ENCODE peak calls at places on chromosomes 3 and 15, in five cellular contexts. D, A, G, B and I are unnamed samples.

GRCh38 chr3:77319711-77320110 is 279.8 kb downstream of the ROBO2 start:
- DNase-seq in B (no peak), G (no peak), A (no peak), D (no peak), I (peak; percentile 78)

GRCh38 chr15:62241135-62241770 is 76.2 kb upstream of the C2CD4B start:
- DNase-seq in G (no peak), D (no peak), A (no peak), B (peak; percentile 36), I (peak; percentile 47)

GRCh38 chr3:51338632-51339031 is 46.5 kb upstream of the MANF start:
- DNase-seq in B (no peak), G (no peak), D (no peak), A (no peak), I (no peak)

GRCh38 chr3:99410789-99411311 is 227.5 kb upstream of the COL8A1 start:
- DNase-seq in A (peak; percentile 55), G (no peak), B (no peak), D (no peak), I (no peak)

GRCh38 chr15:90389513-90389912 is 1.5 kb downstream of the IQGAP1 start:
- DNase-seq in G (no peak), D (no peak), B (no peak), A (no peak), I (no peak)

GRCh38 chr3:123048480-123049237 is 18.2 kb upstream of the PDIA5 start:
- DNase-seq in A (no peak), D (no peak), G (no peak), B (no peak), I (no peak)

GRCh38 chr3:156396851-156397250 is 158.1 kb downstream of the SSR3 start:
- DNase-seq in G (no peak), B (no peak), D (no peak), A (no peak), I (no peak)

GRCh38 chr15:60945196-60945595 is 283.9 kb downstream of the RORA start:
- DNase-seq in A (no peak), G (no peak), B (peak; percentile 93), D (no peak), I (no peak)

GRCh38 chr3:46929324-46929723 is 47.2 kb downstream of the CCDC12 start:
- DNase-seq in B (peak; percentile 91), G (peak; percentile 73), D (peak; percentile 23), A (no peak), I (peak; percentile 83)

GRCh38 chr3:129425213-129425612 is 3.2 kb downstream of the EFCAB12 start:
- DNase-seq in B (no peak), A (no peak), G (peak; percentile 50), D (no peak), I (peak; percentile 61)

GRCh38 chr3:107790612-107791011 is 267.9 kb downstream of the BBX start:
- DNase-seq in B (no peak), D (no peak), A (no peak), G (no peak), I (no peak)

GRCh38 chr3:190305406-190305805 is 16.8 kb downstream of the CLDN1 start:
- DNase-seq in D (no peak), A (no peak), B (no peak), G (no peak), I (no peak)

GRCh38 chr15:38017721-38018120 is 83.3 kb downstream of the TMCO5A start:
- DNase-seq in G (peak; percentile 69), B (no peak), A (no peak), D (no peak), I (peak; percentile 59)

GRCh38 chr3:111653766-111654165 is 58.6 kb upstream of the ZBED2 start:
- DNase-seq in D (no peak), B (no peak), A (no peak), G (no peak), I (no peak)

GRCh38 chr3:126194713-126195305 is 14.4 kb upstream of the ALDH1L1 start:
- DNase-seq in D (no peak), B (no peak), A (no peak), G (no peak), I (no peak)

GRCh38 chr15:85762756-85763127 is 32.0 kb downstream of the KLHL25 start:
- DNase-seq in D (no peak), B (no peak), G (no peak), A (no peak), I (no peak)

GRCh38 chr15:82875411-82876003 is 66.1 kb downstream of the WHAMM start:
- DNase-seq in A (no peak), D (no peak), B (no peak), G (no peak), I (no peak)

GRCh38 chr3:49132437-49133225 is at the start of gene LAMB2:
- DNase-seq in B (peak; percentile 71), A (peak; percentile 85), D (peak; percentile 83), G (peak; percentile 80), I (no peak)

GRCh38 chr3:112604536-112604935 is 36.4 kb downstream of the CCDC80 start:
- DNase-seq in D (no peak), A (no peak), G (no peak), B (no peak), I (no peak)

GRCh38 chr3:193660698-193661400 is 67.8 kb downstream of the OPA1 start:
- DNase-seq in A (no peak), D (no peak), G (no peak), B (no peak), I (no peak)

GRCh38 chr3:127056281-127056680 is 73.4 kb downstream of the PLXNA1 start:
- DNase-seq in G (peak; percentile 46), A (no peak), B (no peak), D (peak; percentile 14), I (no peak)

GRCh38 chr3:120552184-120553020 is 43.7 kb upstream of the NDUFB4 start:
- DNase-seq in A (no peak), D (no peak), B (no peak), G (no peak), I (no peak)

GRCh38 chr3:120557115-120557514 is 39.0 kb upstream of the NDUFB4 start:
- DNase-seq in G (no peak), D (no peak), A (no peak), B (no peak), I (no peak)

GRCh38 chr3:120558784-120559227 is 37.3 kb upstream of the NDUFB4 start:
- DNase-seq in D (peak; percentile 94), G (peak; percentile 92), A (peak; percentile 87), B (peak; percentile 93), I (peak; percentile 93)

GRCh38 chr3:120554727-120555660 is 41.1 kb upstream of the NDUFB4 start:
- DNase-seq in D (no peak), G (no peak), A (no peak), B (no peak), I (no peak)

GRCh38 chr3:120555661-120556509 is 40.3 kb upstream of the NDUFB4 start:
- DNase-seq in D (peak; percentile 60), G (no peak), A (no peak), B (peak; percentile 68), I (no peak)
- H3K27ac ChIP-seq in D (no peak overlapping the region), G (no peak overlapping the region), A (no peak overlapping the region), B (peak overlapping the region; percentile 60), I (no peak overlapping the region)

DNA sequence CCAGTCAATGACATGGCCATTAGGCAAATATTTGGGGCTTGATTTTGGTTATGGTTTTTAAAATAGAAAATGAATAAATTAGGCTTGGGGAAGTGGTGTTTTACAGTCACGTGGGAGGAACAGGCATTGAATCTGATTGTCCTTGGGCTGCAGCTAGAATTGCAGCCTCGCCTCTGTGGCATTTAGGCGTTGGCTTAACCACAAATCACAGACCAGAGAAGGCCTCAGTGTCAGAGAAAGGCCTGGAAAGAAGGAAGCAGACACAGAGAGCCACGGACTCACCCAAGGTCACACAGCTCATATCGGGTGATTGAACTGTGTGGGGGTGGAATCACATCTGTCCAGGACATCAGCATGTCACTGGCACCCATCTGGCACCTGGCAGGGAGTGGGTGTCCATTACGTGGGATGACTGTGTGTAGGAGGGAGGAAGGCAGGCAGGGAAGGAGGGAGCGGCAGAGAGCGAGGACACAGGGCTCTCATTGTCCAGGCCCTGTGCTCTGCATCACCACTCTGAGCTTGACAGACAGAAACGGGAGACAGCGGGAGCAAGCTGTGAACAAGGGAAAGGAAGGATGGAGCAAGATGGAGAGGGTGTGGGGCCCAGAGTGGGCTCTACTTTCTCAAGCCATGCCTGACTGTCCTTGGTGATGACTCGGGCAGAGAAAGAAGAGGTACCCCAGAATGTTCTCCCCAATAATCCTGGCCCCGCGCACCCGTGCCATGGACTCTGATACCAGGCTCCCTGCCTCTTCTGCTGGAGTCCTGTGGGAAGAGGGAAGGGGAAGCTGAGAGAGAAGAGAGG is 186.4 kb downstream of the FAM43A start:
- DNase-seq in G (no peak), B (no peak), A (no peak), D (no peak), I (no peak)
- H3K27ac ChIP-seq in G (peak overlapping the region; percentile 60), B (peak overlapping the region; percentile 37), A (peak overlapping the region; percentile 58), D (no peak overlapping the region), I (peak overlapping the region; percentile 56)

GRCh38 chr15:93001881-93002280 is 87.1 kb downstream of the RGMA start:
- DNase-seq in A (no peak), D (no peak), B (no peak), G (no peak), I (no peak)
- H3K27ac ChIP-seq in A (no peak overlapping the region), D (no peak overlapping the region), B (no peak overlapping the region), G (no peak overlapping the region), I (no peak overlapping the region)

GRCh38 chr3:185896565-185896964 is 41.2 kb downstream of the TRA2B start:
- DNase-seq in G (no peak), B (no peak), A (no peak), D (no peak), I (no peak)
- H3K27ac ChIP-seq in G (no peak overlapping the region), B (no peak overlapping the region), A (no peak overlapping the region), D (no peak overlapping the region), I (no peak overlapping the region)

GRCh38 chr3:183913580-183913920 is 28.9 kb upstream of the PARL start:
- DNase-seq in G (no peak), A (no peak), D (no peak), B (no peak), I (no peak)
- H3K27ac ChIP-seq in G (no peak overlapping the region), A (no peak overlapping the region), D (no peak overlapping the region), B (no peak overlapping the region), I (no peak overlapping the region)